ENCODE peak calls at places on chromosomes 2 and 18, in five cellular contexts. U, R, V, H and P are unnamed samples.

GRCh38 chr2:216083464-216084279 is 2.0 kb downstream of the TMEM169 start:
- DNase-seq in U (no peak), R (no peak), V (no peak), H (peak), P (no peak)

GRCh38 chr2:23618696-23619530 is 233.9 kb downstream of the KLHL29 start:
- DNase-seq in U (no peak), R (no peak), V (no peak), H (no peak), P (no peak)

GRCh38 chr18:78722391-78722790 is 257.2 kb upstream of the SALL3 start:
- DNase-seq in U (no peak), R (no peak), V (no peak), H (no peak), P (no peak)

GRCh38 chr2:186534406-186534805 is 48.3 kb downstream of the ZC3H15 start:
- DNase-seq in U (no peak), R (no peak), V (no peak), H (no peak), P (no peak)

GRCh38 chr2:18924905-18925691 is 335.7 kb upstream of the NT5C1B start:
- DNase-seq in U (peak), R (no peak), V (no peak), H (no peak), P (no peak)

GRCh38 chr2:97868986-97869721 is 126.6 kb downstream of the TMEM131 start:
- DNase-seq in U (peak), R (no peak), V (no peak), H (peak), P (peak)

GRCh38 chr2:154195644-154196221 is 324.0 kb downstream of the GALNT13 start:
- DNase-seq in U (peak), R (no peak), V (no peak), H (no peak), P (no peak)

GRCh38 chr2:132448771-132449170 is 32.2 kb downstream of the GPR39 start:
- DNase-seq in U (no peak), R (no peak), V (no peak), H (no peak), P (peak)

GRCh38 chr18:55466789-55467188 is 121.2 kb downstream of the TCF4 start:
- DNase-seq in U (no peak), R (no peak), V (no peak), H (no peak), P (no peak)

GRCh38 chr2:41913311-41913710 is 134.5 kb upstream of the PKDCC start:
- DNase-seq in U (no peak), R (no peak), V (no peak), H (no peak), P (no peak)

GRCh38 chr18:35971661-35972196 is 750 bp upstream of the RMP24 start:
- DNase-seq in U (no peak), R (peak), V (peak), H (no peak), P (no peak)

GRCh38 chr2:217418544-217418943 is 558.7 kb upstream of the TNP1 start:
- DNase-seq in U (no peak), R (no peak), V (no peak), H (no peak), P (no peak)

GRCh38 chr2:174868916-174869315 is 104.6 kb upstream of the CHRNA1 start:
- DNase-seq in U (no peak), R (no peak), V (no peak), H (no peak), P (no peak)

GRCh38 chr18:11673560-11673959 is 15.5 kb upstream of the GNAL start:
- DNase-seq in U (no peak), R (no peak), V (no peak), H (no peak), P (no peak)

GRCh38 chr2:31302940-31303563 is 69.1 kb downstream of the EHD3 start:
- DNase-seq in U (no peak), R (no peak), V (no peak), H (no peak), P (no peak)